ENCODE peak calls at places on chromosomes 11 and 22, in seven cellular contexts. T, S, N, L, G, P and R are unnamed samples.

GRCh38 chr22:17576475-17576874 is 13.2 kb downstream of the SLC25A18 start:
- DNase-seq in T (no peak), S (no peak), N (no peak), L (peak; percentile 65), G (peak; percentile 87), P (peak; percentile 99), R (no peak)

GRCh38 chr11:111944139-111944538 is 7.0 kb downstream of the DIXDC1 start:
- DNase-seq in T (no peak), S (no peak), N (peak; percentile 68), L (peak; percentile 87), G (peak; percentile 37), P (peak; percentile 94), R (no peak)

GRCh38 chr22:19178065-19178658 is 374 bp downstream of the SLC25A1 start:
- DNase-seq in T (peak; percentile 75), S (no peak), N (no peak), L (peak; percentile 11), G (peak; percentile 25), P (peak; percentile 73), R (peak; percentile 78)

GRCh38 chr22:42039271-42039670 is 31.3 kb downstream of the NAGA start:
- DNase-seq in T (no peak), S (no peak), N (no peak), L (peak; percentile 18), G (no peak), P (peak; percentile 20), R (no peak)

GRCh38 chr11:86698634-86699033 is 26.2 kb upstream of the ME3 start:
- DNase-seq in T (no peak), S (no peak), N (no peak), L (no peak), G (no peak), P (no peak), R (no peak)

GRCh38 chr11:122984186-122985011 is 2.8 kb upstream of the BSX start:
- DNase-seq in T (no peak), S (no peak), N (no peak), L (no peak), G (no peak), P (peak; percentile 64), R (no peak)

GRCh38 chr11:61834278-61835004 is 6.3 kb downstream of the FADS2 start:
- DNase-seq in T (peak; percentile 84), S (no peak), N (no peak), L (peak; percentile 47), G (peak; percentile 34), P (peak; percentile 20), R (peak; percentile 43)

GRCh38 chr11:125724125-125724524 is 22.0 kb upstream of the PATE1 start:
- DNase-seq in T (no peak), S (no peak), N (no peak), L (peak; percentile 4), G (peak; percentile 51), P (peak; percentile 38), R (no peak)

GRCh38 chr11:19679952-19680823 is 32.4 kb upstream of the NAV2 start:
- DNase-seq in T (peak; percentile 98), S (no peak), N (peak; percentile 77), L (peak; percentile 99), G (peak; percentile 97), P (peak; percentile 99), R (no peak)

GRCh38 chr22:37165940-37166674 is 16.4 kb upstream of the IL2RB start:
- DNase-seq in T (no peak), S (no peak), N (no peak), L (no peak), G (no peak), P (no peak), R (peak; percentile 44)

GRCh38 chr11:134802116-134802515 is 390.1 kb upstream of the B3GAT1 start:
- DNase-seq in T (no peak), S (no peak), N (no peak), L (no peak), G (no peak), P (no peak), R (no peak)

GRCh38 chr11:44834846-44835245 is 108.1 kb downstream of the TSPAN18 start:
- DNase-seq in T (no peak), S (no peak), N (no peak), L (no peak), G (no peak), P (no peak), R (no peak)

GRCh38 chr11:72067266-72067665 is 13.1 kb downstream of the NUMA1 start:
- DNase-seq in T (no peak), S (no peak), N (no peak), L (no peak), G (no peak), P (no peak), R (no peak)

GRCh38 chr22:37321288-37321687 is 39.0 kb downstream of the CYTH4 start:
- DNase-seq in T (no peak), S (no peak), N (no peak), L (no peak), G (no peak), P (peak; percentile 22), R (no peak)

GRCh38 chr11:86804871-86805415 is 4.6 kb downstream of the PRSS23 start:
- DNase-seq in T (no peak), S (no peak), N (no peak), L (no peak), G (no peak), P (peak; percentile 66), R (no peak)

GRCh38 chr11:124920870-124921609 is 2.0 kb downstream of the HEPN1 start:
- DNase-seq in T (peak; percentile 76), S (no peak), N (peak; percentile 39), L (peak; percentile 47), G (no peak), P (peak; percentile 70), R (peak; percentile 63)

GRCh38 chr11:73314121-73314948 is 6.3 kb downstream of the ARHGEF17 start:
- DNase-seq in T (peak; percentile 84), S (no peak), N (no peak), L (peak; percentile 72), G (no peak), P (peak; percentile 63), R (no peak)

GRCh38 chr11:111387318-111387863 is 8.3 kb upstream of the POU2AF1 start:
- DNase-seq in T (no peak), S (no peak), N (peak; percentile 86), L (no peak), G (no peak), P (no peak), R (no peak)

GRCh38 chr11:132658004-132658403 is 874.3 kb downstream of the OPCML start:
- DNase-seq in T (no peak), S (no peak), N (no peak), L (no peak), G (no peak), P (no peak), R (no peak)

GRCh38 chr22:20964090-20964798 is 2.8 kb upstream of the AIFM3 start:
- DNase-seq in T (no peak), S (no peak), N (no peak), L (no peak), G (no peak), P (no peak), R (no peak)

GRCh38 chr11:74037309-74037708 is 28.4 kb upstream of the UCP3 start:
- DNase-seq in T (no peak), S (no peak), N (no peak), L (peak; percentile 49), G (peak; percentile 86), P (peak; percentile 64), R (no peak)

GRCh38 chr22:26642465-26643367 is 14.7 kb upstream of the MIAT start:
- DNase-seq in T (no peak), S (no peak), N (no peak), L (no peak), G (no peak), P (no peak), R (peak; percentile 88)

GRCh38 chr11:6400431-6401345 is 10.4 kb downstream of the SMPD1 start:
- DNase-seq in T (no peak), S (no peak), N (no peak), L (no peak), G (no peak), P (no peak), R (no peak)

GRCh38 chr11:111360150-111361043 is 18.7 kb downstream of the POU2AF1 start:
- DNase-seq in T (no peak), S (no peak), N (no peak), L (no peak), G (no peak), P (no peak), R (no peak)

GRCh38 chr11:101126551-101127347 is 2.9 kb downstream of the PGR start:
- DNase-seq in T (peak; percentile 69), S (no peak), N (no peak), L (no peak), G (no peak), P (peak; percentile 30), R (no peak)

DNA sequence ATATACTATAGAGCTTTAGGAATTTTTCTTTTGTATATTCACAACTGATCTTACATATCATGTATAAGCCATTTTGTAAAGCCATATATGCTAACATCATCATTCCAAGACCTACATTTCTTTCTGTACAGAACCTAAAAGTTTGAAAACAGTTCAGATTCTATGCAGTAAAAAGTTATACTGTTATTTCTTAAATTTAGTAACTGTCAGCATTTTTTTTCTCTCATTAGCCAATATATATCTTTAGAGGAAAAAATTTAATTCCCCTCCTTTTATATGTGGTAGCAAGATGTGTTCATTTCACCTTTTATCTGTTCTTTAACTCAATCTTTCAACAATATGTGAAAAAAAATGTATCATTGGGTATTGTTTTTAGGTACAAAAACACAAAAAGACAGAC is 120.4 kb upstream of the TP53AIP1 start:
- DNase-seq in T (no peak), S (no peak), N (no peak), L (no peak), G (no peak), P (no peak), R (no peak)
- H3K27ac ChIP-seq in T (no peak overlapping the region), S (no peak overlapping the region), N (no peak overlapping the region), L (no peak overlapping the region), G (no peak overlapping the region), P (no peak overlapping the region), R (no peak overlapping the region)

DNA sequence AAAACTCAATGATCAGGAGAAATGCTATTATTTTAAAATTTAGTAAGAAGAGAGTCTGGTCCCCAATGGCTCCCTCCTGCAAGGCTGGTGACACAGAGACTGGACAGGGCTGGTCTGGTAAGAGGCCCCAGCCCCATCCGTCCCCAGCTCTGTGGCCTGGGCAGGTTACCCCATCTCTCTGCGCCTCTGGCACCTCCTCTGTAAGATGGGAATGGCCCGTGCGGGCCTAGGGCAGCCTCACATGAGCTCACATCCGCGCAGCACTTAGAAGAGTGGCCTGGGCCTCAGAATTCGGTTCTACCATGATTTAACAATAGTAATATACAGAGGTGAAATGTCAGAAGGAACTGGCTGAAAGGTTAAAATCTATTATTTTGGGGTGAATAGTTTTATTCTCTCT is 1.2 kb downstream of the APOBEC3F start:
- DNase-seq in T (no peak), S (no peak), N (no peak), L (no peak), G (no peak), P (no peak), R (no peak)
- H3K4me3 ChIP-seq in T (no peak overlapping the region), S (no peak overlapping the region), N (no peak overlapping the region), L (no peak overlapping the region), G (no peak overlapping the region), P (peak overlapping the region; percentile 87), R (peak overlapping the region; percentile 80)

GRCh38 chr11:8032576-8033311 is 45.6 kb downstream of the EIF3F start:
- DNase-seq in T (peak; percentile 39), S (no peak), N (no peak), L (no peak), G (no peak), P (no peak), R (no peak)
- H3K27me3 ChIP-seq in T (no peaks in the 10 kb centered on the region), S (no peaks in the 10 kb centered on the region), N (no peaks in the 10 kb centered on the region), L (peaks cover 3% of the 10 kb centered on the region), G (peaks cover 39% of the 10 kb centered on the region), P (no peaks in the 10 kb centered on the region), R (peaks cover 6% of the 10 kb centered on the region)

GRCh38 chr11:117230286-117230961 is 1.4 kb downstream of the PCSK7 start:
- DNase-seq in T (no peak), S (no peak), N (no peak), L (peak; percentile 51), G (peak; percentile 36), P (peak; percentile 67), R (peak; percentile 67)
- H3K27ac ChIP-seq in T (peak overlapping the region; percentile 8), S (peak overlapping the region; percentile 99), N (no peak overlapping the region), L (no peak overlapping the region), G (no peak overlapping the region), P (peak overlapping the region; percentile 77), R (peak overlapping the region; percentile 92)